ENCODE peak calls at places on chromosomes 4 and X, in ten cellular contexts. E is ovary, F is right lobe of liver, V is IMR-90, X is GM12878, T is A549, C is uterus, W is transverse colon, Y is sigmoid colon, P is stomach. M is an unnamed sample.

GRCh38 chr4:21973850-21974249 is 25.3 kb upstream of the KCNIP4 start:
- DNase-seq in E (no peak), F (no peak), V (no peak), X (no peak), T (no peak), C (no peak), W (no peak), Y (no peak), P (no peak), M (no peak)

GRCh38 chr4:25234390-25235367 is 846 bp downstream of the PI4K2B start:
- DNase-seq in E (peak; percentile 61), F (peak; percentile 72), V (peak; percentile 81), X (peak; percentile 78), T (peak; percentile 75), C (peak; percentile 38), W (peak; percentile 42), Y (peak; percentile 69), P (peak; percentile 59), M (peak; percentile 37)

GRCh38 chr4:147825451-147826287 is 93.8 kb downstream of the ARHGAP10 start:
- DNase-seq in E (no peak), F (no peak), V (no peak), X (no peak), T (no peak), C (no peak), W (peak; percentile 55), Y (no peak), P (peak; percentile 62), M (peak; percentile 72)

GRCh38 chr4:155521382-155521781 is 144.6 kb upstream of the MAP9 start:
- DNase-seq in E (no peak), F (no peak), V (no peak), X (no peak), T (no peak), C (no peak), W (no peak), Y (no peak), P (no peak), M (no peak)

GRCh38 chr4:151866266-151866918 is 105.6 kb upstream of the GATB start:
- DNase-seq in E (no peak), F (no peak), V (no peak), X (no peak), T (no peak), C (no peak), W (no peak), Y (no peak), P (no peak), M (no peak)

GRCh38 chrX:50579955-50580354 is 109.3 kb upstream of the DGKK start:
- DNase-seq in E (no peak), F (no peak), V (peak; percentile 57), X (peak; percentile 11), T (peak; percentile 66), C (peak; percentile 21), W (peak; percentile 29), Y (no peak), P (peak; percentile 34), M (no peak)

GRCh38 chr4:114598191-114599121 is at the start of gene UGT8:
- DNase-seq in E (no peak), F (no peak), V (no peak), X (no peak), T (peak; percentile 5), C (no peak), W (peak; percentile 90), Y (no peak), P (peak; percentile 86), M (no peak)

GRCh38 chrX:148530464-148531077 is 30.2 kb downstream of the AFF2 start:
- DNase-seq in E (no peak), F (no peak), V (peak; percentile 33), X (no peak), T (peak; percentile 29), C (no peak), W (no peak), Y (no peak), P (no peak), M (no peak)

GRCh38 chrX:120111611-120112010 is 4.1 kb downstream of the RHOXF1 start:
- DNase-seq in E (no peak), F (no peak), V (no peak), X (no peak), T (no peak), C (no peak), W (no peak), Y (no peak), P (no peak), M (no peak)

GRCh38 chrX:128769511-128769910 is 717.3 kb upstream of the ACTRT1 start:
- DNase-seq in E (no peak), F (no peak), V (no peak), X (no peak), T (no peak), C (no peak), W (no peak), Y (no peak), P (no peak), M (no peak)

DNA sequence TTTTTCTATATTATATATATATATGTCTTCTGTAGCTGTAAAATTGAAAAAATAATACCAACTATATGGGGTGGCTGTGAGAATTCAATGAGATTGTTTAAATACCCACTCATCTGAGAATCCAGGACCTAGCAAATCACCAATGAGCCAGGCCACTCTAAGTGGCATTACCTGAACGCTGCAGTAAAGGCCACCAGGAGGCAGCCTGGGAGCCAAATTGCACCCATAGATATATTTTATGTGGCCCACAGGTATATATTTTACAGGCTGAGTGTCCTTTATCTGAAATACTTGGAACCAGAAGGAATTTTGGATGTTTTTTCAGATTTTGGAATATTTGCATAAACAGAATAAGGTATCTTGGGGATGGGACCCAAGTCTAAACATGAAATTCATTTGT is 58.2 kb upstream of the C4orf50 start:
- DNase-seq in E (no peak), F (no peak), V (no peak), X (no peak), T (no peak), C (no peak), W (no peak), Y (no peak), P (no peak), M (no peak)
- TF ChIP-seq CTCF in E (no peak), F (no peak), V (no peak), X (peak; percentile 40), T (no peak), C (no peak), W (no peak), Y (no peak), P (no peak), M (no peak)

GRCh38 chrX:135605906-135606305 is 85.4 kb downstream of the INTS6L start:
- DNase-seq in E (no peak), F (no peak), V (no peak), X (no peak), T (no peak), C (no peak), W (no peak), Y (no peak), P (no peak), M (no peak)
- H3K27ac ChIP-seq in E (no peak overlapping the region), F (no peak overlapping the region), V (no peak overlapping the region), X (no peak overlapping the region), T (no peak overlapping the region), C (no peak overlapping the region), W (no peak overlapping the region), Y (no peak overlapping the region), P (no peak overlapping the region), M (no peak overlapping the region)

GRCh38 chr4:1230316-1230715 is 18.6 kb downstream of the CTBP1 start:
- DNase-seq in E (no peak), F (no peak), V (no peak), X (no peak), T (no peak), C (no peak), W (no peak), Y (no peak), P (no peak), M (no peak)

GRCh38 chr4:1230971-1231636 is 17.8 kb downstream of the CTBP1 start:
- DNase-seq in E (no peak), F (no peak), V (no peak), X (no peak), T (no peak), C (no peak), W (no peak), Y (no peak), P (no peak), M (peak; percentile 11)

GRCh38 chr4:1232661-1233621 is 16.0 kb downstream of the CTBP1 start:
- DNase-seq in E (peak; percentile 29), F (peak; percentile 77), V (peak; percentile 20), X (no peak), T (no peak), C (no peak), W (no peak), Y (peak; percentile 68), P (no peak), M (peak; percentile 57)

GRCh38 chr4:1233641-1234277 is 15.2 kb downstream of the CTBP1 start:
- DNase-seq in E (peak; percentile 71), F (peak; percentile 53), V (peak; percentile 34), X (no peak), T (no peak), C (peak; percentile 77), W (no peak), Y (peak; percentile 89), P (no peak), M (peak; percentile 61)

DNA sequence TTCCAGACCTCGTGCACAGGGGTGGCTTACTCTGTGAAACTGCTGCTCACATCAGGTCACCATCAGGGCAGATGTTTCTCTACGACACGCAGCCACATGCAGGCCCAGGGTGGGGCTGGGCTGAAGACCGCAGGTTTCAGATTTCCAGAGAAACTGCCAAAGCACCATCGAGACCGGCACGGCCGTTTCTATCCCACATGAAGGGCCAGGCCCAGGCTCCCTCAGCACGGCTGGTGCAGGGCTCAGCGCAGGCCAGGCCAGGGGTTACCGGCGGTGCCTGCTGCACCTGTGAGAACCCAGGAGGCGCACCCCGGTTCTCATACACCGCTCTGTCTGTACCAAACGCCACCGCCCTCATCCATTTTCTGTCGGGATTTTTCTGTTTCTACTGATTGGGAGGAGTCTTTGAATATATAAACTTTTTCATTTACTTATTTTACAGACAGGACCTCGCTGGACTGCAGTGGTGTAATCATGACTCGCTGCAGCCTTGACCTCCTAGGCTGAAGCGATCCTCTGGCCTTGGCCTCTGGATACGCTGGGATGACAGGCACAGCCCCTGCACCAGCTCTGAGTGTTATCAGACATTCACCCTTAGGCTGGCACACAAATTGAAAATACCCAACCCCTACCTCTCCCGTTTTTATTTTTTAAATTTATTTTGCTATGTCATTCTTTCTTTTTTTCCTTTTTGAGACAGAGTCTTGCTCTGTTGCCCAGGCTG is 17.1 kb downstream of the CTBP1 start:
- DNase-seq in E (no peak), F (no peak), V (no peak), X (no peak), T (no peak), C (no peak), W (no peak), Y (no peak), P (no peak), M (no peak)
- TF ChIP-seq POLR2A in E (no peak), F (no peak), V (no peak), X (no peak), T (no peak), C (no peak), W (no peak), Y (no peak), P (no peak), M (no peak)

DNA sequence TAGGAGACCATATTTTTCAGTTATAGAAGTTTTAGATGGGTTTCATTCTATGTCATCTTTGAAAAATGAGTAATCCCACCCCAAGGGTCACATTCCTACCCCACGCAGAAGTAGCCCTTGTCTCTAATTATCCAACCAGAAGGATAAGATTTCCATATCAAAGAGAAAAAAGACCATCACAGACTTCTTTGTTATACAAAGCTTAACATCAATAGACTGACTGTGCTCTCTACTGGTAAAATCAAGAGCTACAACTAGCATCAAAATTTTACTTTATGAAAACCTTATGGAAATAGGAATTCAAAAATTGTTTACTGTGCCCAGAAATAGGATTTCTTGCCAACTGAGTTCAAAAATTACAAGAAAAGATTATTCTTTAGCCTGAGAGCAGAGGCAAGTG is 24.9 kb downstream of the TNMD start:
- DNase-seq in E (no peak), F (no peak), V (no peak), X (no peak), T (no peak), C (no peak), W (no peak), Y (no peak), P (no peak), M (no peak)
- TF ChIP-seq CTCF in E (no peak), F (no peak), V (peak; percentile 6), X (no peak), T (peak; percentile 7), C (peak; percentile 22), W (peak; percentile 5), Y (no peak), P (no peak), M (no peak)

M was measured in heart left ventricle.